ENCODE peak calls at places on chromosomes 2 and 18, in eight cellular contexts. K, M, B, S, O, Y, Z and E are unnamed samples.

GRCh38 chr18:48709371-48709770 is 170.5 kb downstream of the CTIF start:
- DNase-seq in Y (no peak), K (no peak), S (no peak), Z (no peak), B (no peak), M (no peak), O (peak), E (no peak)

GRCh38 chr2:108612153-108612513 is 77.9 kb downstream of the LIMS1 start:
- DNase-seq in Z (no peak), M (peak), S (peak), B (no peak), K (no peak), Y (peak), O (no peak), E (no peak)

GRCh38 chr2:96508521-96509113 is 3.5 kb upstream of the NEURL3 start:
- DNase-seq in M (no peak), S (no peak), Y (no peak), O (no peak), B (no peak), Z (no peak), K (no peak), E (no peak)

GRCh38 chr18:52200406-52200805 is 139.6 kb upstream of the DCC start:
- DNase-seq in S (no peak), O (no peak), Y (no peak), K (no peak), Z (no peak), B (no peak), M (no peak), E (no peak)

GRCh38 chr2:226677080-226677479 is 122.5 kb downstream of the IRS1 start:
- DNase-seq in S (no peak), O (no peak), Y (no peak), M (no peak), B (peak), K (no peak), Z (no peak), E (no peak)

GRCh38 chr18:31225668-31226067 is 63.0 kb upstream of the DSC1 start:
- DNase-seq in K (no peak), Z (no peak), S (no peak), Y (peak), B (no peak), M (no peak), O (peak), E (no peak)

GRCh38 chr2:83991992-83992391 is 467.1 kb downstream of the SUCLG1 start:
- DNase-seq in S (no peak), K (peak), Z (no peak), B (no peak), Y (no peak), O (no peak), M (no peak), E (no peak)

GRCh38 chr2:101610750-101611315 is 86.7 kb upstream of the MAP4K4 start:
- DNase-seq in B (no peak), Z (no peak), S (no peak), O (no peak), M (no peak), K (no peak), Y (no peak), E (no peak)

GRCh38 chr2:64283641-64284371 is 139.6 kb upstream of the PELI1 start:
- DNase-seq in M (peak), B (no peak), O (no peak), K (no peak), Z (no peak), S (peak), Y (no peak), E (no peak)

GRCh38 chr2:64943387-64944150 is 45.6 kb upstream of the SLC1A4 start:
- DNase-seq in M (no peak), B (peak), Z (peak), Y (peak), S (peak), O (no peak), K (no peak), E (no peak)

GRCh38 chr2:63862802-63863201 is 21.1 kb downstream of the UGP2 start:
- DNase-seq in M (no peak), S (no peak), Y (peak), O (no peak), K (peak), B (no peak), Z (no peak), E (no peak)

GRCh38 chr2:25548587-25548986 is 124.8 kb downstream of the DTNB start:
- DNase-seq in S (no peak), B (no peak), M (no peak), K (no peak), Z (no peak), Y (no peak), O (no peak), E (no peak)

GRCh38 chr18:11489266-11489899 is 120.0 kb upstream of the SLC35G4 start:
- DNase-seq in Y (no peak), M (no peak), O (no peak), B (no peak), S (no peak), Z (no peak), K (no peak), E (no peak)

GRCh38 chr18:24987271-24987932 is 364.6 kb downstream of the ZNF521 start:
- DNase-seq in S (peak), Z (no peak), Y (peak), K (no peak), B (peak), O (peak), M (no peak), E (no peak)

GRCh38 chr2:240560084-240560479 is at the start of gene DUSP28:
- DNase-seq in B (peak), M (peak), S (peak), O (peak), Y (peak), K (peak), Z (peak), E (peak)

GRCh38 chr18:78681396-78681795 is 298.2 kb upstream of the SALL3 start:
- DNase-seq in S (no peak), O (no peak), K (no peak), B (no peak), Z (no peak), M (no peak), Y (no peak), E (no peak)

GRCh38 chr2:223759569-223760430 is 77.6 kb downstream of the AP1S3 start:
- DNase-seq in Z (no peak), O (no peak), B (no peak), Y (peak), K (peak), S (peak), M (no peak), E (no peak)

GRCh38 chr2:232487385-232488096 is at the start of gene ECEL1:
- DNase-seq in M (no peak), Y (no peak), O (peak), Z (no peak), S (no peak), K (no peak), B (no peak), E (peak)

GRCh38 chr18:35456181-35456850 is 41.4 kb downstream of the INO80C start:
- DNase-seq in S (peak), Y (peak), O (no peak), M (no peak), Z (no peak), K (peak), B (no peak), E (no peak)

GRCh38 chr18:477565-477964 is 22.9 kb downstream of the COLEC12 start:
- DNase-seq in S (no peak), Y (no peak), Z (no peak), O (peak), K (peak), M (no peak), B (no peak), E (no peak)

GRCh38 chr2:180655393-180655792 is 325.0 kb upstream of the UBE2E3 start:
- DNase-seq in K (no peak), M (no peak), S (peak), Z (no peak), O (no peak), Y (no peak), B (no peak), E (no peak)

DNA sequence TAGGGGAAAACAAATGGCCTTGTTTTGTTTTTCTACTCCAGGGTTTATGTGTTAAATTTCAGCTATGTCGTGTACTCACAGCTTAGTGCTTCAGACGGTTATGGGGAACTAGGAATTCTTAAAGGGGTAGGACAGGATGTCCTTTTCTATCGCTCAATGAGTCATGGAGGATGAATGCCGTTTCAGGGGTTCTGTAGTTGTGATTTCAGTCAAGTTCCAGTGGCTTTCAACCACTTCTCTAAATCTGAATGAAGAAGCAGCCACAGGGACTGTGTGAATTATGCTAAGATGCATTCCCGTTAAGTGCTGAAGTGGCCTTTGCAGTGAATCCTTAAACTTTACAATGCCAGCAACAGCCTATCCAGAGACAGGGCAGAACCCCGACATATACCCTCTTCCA is 1231.7 kb upstream of the ZEB2 start:
- DNase-seq in O (no peak), M (no peak), B (no peak), S (peak), Y (peak), Z (no peak), K (no peak), E (no peak)
- TF ChIP-seq CTCF in O (no peak), M (no peak), B (no peak), S (no peak), Y (no peak), Z (no peak), K (no peak), E (no peak)

GRCh38 chr2:234631896-234632514 is 135.1 kb upstream of the ARL4C start:
- DNase-seq in B (no peak), S (no peak), Y (no peak), K (no peak), M (no peak), O (peak), Z (no peak), E (no peak)

GRCh38 chr2:234633581-234634230 is 136.8 kb upstream of the ARL4C start:
- DNase-seq in S (no peak), Y (no peak), B (peak), K (no peak), Z (no peak), O (no peak), M (no peak), E (no peak)

GRCh38 chr2:234630676-234631350 is 133.9 kb upstream of the ARL4C start:
- DNase-seq in S (no peak), B (peak), K (no peak), M (no peak), Y (peak), Z (no peak), O (no peak), E (no peak)

GRCh38 chr2:234632527-234633391 is 135.9 kb upstream of the ARL4C start:
- DNase-seq in M (no peak), K (no peak), S (peak), B (peak), Y (peak), Z (no peak), O (no peak), E (no peak)

GRCh38 chr2:234635284-234635683 is 138.4 kb upstream of the ARL4C start:
- DNase-seq in M (no peak), Z (no peak), K (no peak), S (no peak), Y (peak), B (no peak), O (no peak), E (no peak)
- TF ChIP-seq CTCF in M (no peak), Z (no peak), K (no peak), S (peak), Y (peak), B (no peak), O (no peak), E (no peak)

GRCh38 chr2:142984657-142985056 is 107.2 kb downstream of the KYNU start:
- DNase-seq in S (no peak), O (no peak), B (no peak), Y (no peak), Z (no peak), K (no peak), M (no peak), E (no peak)

GRCh38 chr2:142981069-142981378 is 103.6 kb downstream of the KYNU start:
- DNase-seq in S (no peak), K (no peak), Z (no peak), B (no peak), M (no peak), Y (no peak), O (no peak), E (no peak)

GRCh38 chr2:142983174-142983573 is 105.7 kb downstream of the KYNU start:
- DNase-seq in M (no peak), K (no peak), Y (no peak), S (no peak), O (no peak), B (no peak), Z (no peak), E (no peak)

GRCh38 chr2:142975239-142975638 is 97.8 kb downstream of the KYNU start:
- DNase-seq in B (no peak), S (no peak), M (no peak), K (no peak), O (no peak), Y (no peak), Z (no peak), E (no peak)

DNA sequence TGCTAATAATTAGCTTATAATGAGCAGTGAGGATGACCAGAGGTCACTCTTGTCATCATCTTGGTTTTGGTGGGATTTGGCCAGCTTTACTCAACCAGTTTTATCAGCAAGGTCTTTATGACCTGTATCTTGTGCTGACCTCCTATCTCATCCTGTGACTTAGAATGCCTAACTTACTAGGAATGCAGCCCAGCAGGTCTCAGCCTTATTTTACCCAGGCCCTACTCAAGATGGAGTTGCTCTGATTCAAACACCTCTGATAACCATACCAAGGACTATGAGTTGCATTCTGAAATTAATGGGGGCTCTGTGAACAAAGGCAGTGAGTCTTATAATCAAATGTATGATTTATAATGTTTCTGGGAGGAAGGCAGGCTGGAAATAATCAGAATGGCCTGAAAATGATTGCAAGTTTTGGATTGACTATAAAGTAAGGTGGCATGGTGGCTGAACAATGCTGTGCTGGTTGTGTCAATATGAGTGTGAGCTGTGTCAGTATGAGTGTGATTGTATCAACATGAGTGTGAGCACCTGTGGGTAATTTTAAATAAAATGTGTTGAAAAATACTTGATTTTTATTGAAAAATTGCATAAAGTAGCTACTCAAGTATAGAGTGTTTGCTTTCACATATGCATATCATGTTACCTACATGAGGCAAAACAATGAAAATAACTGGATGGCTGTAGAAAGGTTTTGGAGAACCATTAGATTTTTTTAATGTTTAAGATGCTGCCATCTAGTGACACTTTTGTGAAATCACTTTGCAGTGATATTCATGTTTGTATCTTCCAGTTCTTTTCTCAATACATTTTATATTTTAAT is 103.0 kb downstream of the KYNU start:
- DNase-seq in Z (no peak), M (no peak), B (no peak), Y (peak), O (no peak), K (peak), S (peak), E (no peak)
- TF ChIP-seq CTCF in Z (peak), M (peak), B (no peak), Y (peak), O (peak), K (peak), S (peak), E (peak)

GRCh38 chr2:200746301-200746700 is 65.4 kb upstream of the BZW1 start:
- DNase-seq in Y (no peak), O (no peak), B (no peak), S (no peak), K (no peak), M (no peak), Z (no peak), E (no peak)
- TF ChIP-seq CTCF in Y (no peak), O (no peak), B (no peak), S (no peak), K (no peak), M (no peak), Z (no peak), E (no peak)

DNA sequence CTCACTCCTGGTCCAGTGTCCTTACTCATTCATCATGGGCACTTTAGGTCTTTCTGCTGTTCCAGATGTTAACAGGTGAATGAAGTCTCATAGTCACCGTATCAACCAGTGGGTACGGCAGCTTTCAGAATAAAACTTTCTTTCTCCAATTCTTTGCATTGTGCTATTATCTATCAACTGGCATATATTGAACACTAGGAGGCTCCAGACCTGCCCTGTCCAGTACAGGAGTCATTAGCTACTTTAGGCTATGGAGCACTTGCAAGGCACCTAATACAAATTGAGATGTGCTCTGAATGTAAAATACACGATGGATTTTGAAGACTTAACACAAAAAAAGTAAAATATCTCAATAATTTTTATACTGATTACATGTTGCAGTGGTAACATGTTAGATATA is 43.2 kb upstream of the NEB start:
- DNase-seq in B (no peak), Z (no peak), K (no peak), O (no peak), M (no peak), S (no peak), Y (no peak), E (no peak)
- TF ChIP-seq CTCF in B (no peak), Z (no peak), K (peak), O (no peak), M (no peak), S (peak), Y (no peak), E (peak)